ENCODE peak calls at places on chromosome 16, in ten cellular contexts. R is sigmoid colon; S is stimulated activated CD4-positive, alpha-beta T cell treated with anti-CD3 and anti-CD28 coated beads, Interleukin-4, amount 100 ng/mL, for 24 hours; T is activated naive CD4-positive, alpha-beta T cell treated with anti-CD3 and anti-CD28 coated beads for 36 hours; Q is AG20443; F is HT-29; O is activated CD4-positive, alpha-beta T cell treated with anti-CD3 and anti-CD28 coated beads for 4 hours; U is germinal center; L is stimulated activated CD8-positive, alpha-beta memory T cell treated with anti-CD3 and anti-CD28 coated beads, Interleukin-7, amount 100 ng/mL, for 1 hour; D is GM19239. G is an unnamed sample.

GRCh38 chr16:57257455-57258070 is 12.5 kb downstream of the ARL2BP start:
- DNase-seq in R (peak), S (no peak), T (no peak), Q (no peak), F (no peak), O (no peak), U (no peak), L (no peak), D (no peak), G (no peak)

GRCh38 chr16:88882358-88883030 is 16.0 kb upstream of the PABPN1L start:
- DNase-seq in R (no peak), S (no peak), T (no peak), Q (peak), F (no peak), O (peak), U (no peak), L (no peak), D (no peak), G (no peak)

GRCh38 chr16:31330553-31330890 is 24.5 kb upstream of the ITGAX start:
- DNase-seq in R (no peak), S (no peak), T (no peak), Q (no peak), F (no peak), O (no peak), U (no peak), L (no peak), D (no peak), G (no peak)

GRCh38 chr16:88331989-88332920 is 50.5 kb upstream of the ZNF469 start:
- DNase-seq in R (peak), S (no peak), T (no peak), Q (peak), F (peak), O (no peak), U (no peak), L (no peak), D (no peak), G (no peak)

GRCh38 chr16:19601083-19601976 is 45.8 kb downstream of the VPS35L start:
- DNase-seq in R (no peak), S (peak), T (peak), Q (peak), F (peak), O (peak), U (peak), L (no peak), D (peak), G (no peak)

GRCh38 chr16:68229431-68230175 is 6.3 kb downstream of the ESRP2 start:
- DNase-seq in R (peak), S (peak), T (peak), Q (peak), F (peak), O (no peak), U (peak), L (no peak), D (peak), G (no peak)

GRCh38 chr16:13098536-13098935 is 197.1 kb downstream of the SHISA9 start:
- DNase-seq in R (no peak), S (no peak), T (no peak), Q (no peak), F (no peak), O (no peak), U (no peak), L (no peak), D (no peak), G (no peak)

GRCh38 chr16:16025214-16025968 is 76.0 kb downstream of the ABCC1 start:
- DNase-seq in R (no peak), S (peak), T (peak), Q (peak), F (no peak), O (peak), U (no peak), L (no peak), D (peak), G (peak)

GRCh38 chr16:84177740-84178070 is 9.2 kb downstream of the TAF1C start:
- DNase-seq in R (no peak), S (peak), T (peak), Q (peak), F (no peak), O (no peak), U (no peak), L (no peak), D (no peak), G (no peak)

GRCh38 chr16:77807-78443 is at the start of gene MPG:
- DNase-seq in R (peak), S (peak), T (peak), Q (peak), F (peak), O (peak), U (peak), L (peak), D (peak), G (peak)

G was measured in activated naive CD8-positive, alpha-beta T cell treated with anti-CD3 and anti-CD28 coated beads for 36 hours.